ENCODE peak calls at places on chromosomes 3 and 15, in seven cellular contexts. L, H, U, Z, T, G and I are unnamed samples.

GRCh38 chr3:22555753-22556152 is 647.4 kb upstream of the UBE2E2 start:
- DNase-seq in L (no peak), H (no peak), U (peak; percentile 47), Z (no peak), T (no peak), G (no peak), I (peak; percentile 64)

GRCh38 chr3:64936570-64936969 is 248.8 kb upstream of the ADAMTS9 start:
- DNase-seq in L (no peak), H (no peak), U (no peak), Z (no peak), T (no peak), G (no peak), I (no peak)

GRCh38 chr15:34942363-34942762 is 27.2 kb downstream of the AQR start:
- DNase-seq in L (peak; percentile 60), H (no peak), U (no peak), Z (no peak), T (no peak), G (no peak), I (no peak)

GRCh38 chr3:17424137-17424536 is 318.3 kb downstream of the TBC1D5 start:
- DNase-seq in L (no peak), H (no peak), U (no peak), Z (no peak), T (no peak), G (no peak), I (no peak)

GRCh38 chr3:74067296-74067695 is 442.6 kb upstream of the PDZRN3 start:
- DNase-seq in L (no peak), H (no peak), U (peak; percentile 3), Z (no peak), T (no peak), G (no peak), I (peak; percentile 75)

GRCh38 chr3:31043184-31043819 is 148.8 kb upstream of the GADL1 start:
- DNase-seq in L (no peak), H (no peak), U (no peak), Z (no peak), T (no peak), G (no peak), I (no peak)

GRCh38 chr3:69847303-69847702 is 108.0 kb downstream of the MITF start:
- DNase-seq in L (no peak), H (no peak), U (no peak), Z (no peak), T (no peak), G (no peak), I (no peak)

GRCh38 chr3:148880681-148881080 is 15.6 kb downstream of the CPA3 start:
- DNase-seq in L (peak; percentile 5), H (no peak), U (no peak), Z (no peak), T (peak; percentile 73), G (peak; percentile 56), I (no peak)

GRCh38 chr3:137325934-137326333 is 368.2 kb downstream of the IL20RB start:
- DNase-seq in L (no peak), H (no peak), U (no peak), Z (no peak), T (no peak), G (no peak), I (no peak)

GRCh38 chr3:120864541-120864940 is 43.5 kb upstream of the STXBP5L start:
- DNase-seq in L (no peak), H (no peak), U (peak; percentile 31), Z (no peak), T (no peak), G (peak; percentile 10), I (no peak)

GRCh38 chr3:138439646-138440045 is 5.2 kb downstream of the ESYT3 start:
- DNase-seq in L (no peak), H (no peak), U (no peak), Z (no peak), T (no peak), G (no peak), I (no peak)

GRCh38 chr3:49162751-49163419 is 3.2 kb downstream of the CCDC71 start:
- DNase-seq in L (no peak), H (no peak), U (no peak), Z (no peak), T (no peak), G (no peak), I (no peak)

GRCh38 chr3:148861277-148861869 is 3.7 kb upstream of the CPA3 start:
- DNase-seq in L (peak; percentile 23), H (no peak), U (peak; percentile 52), Z (no peak), T (no peak), G (peak; percentile 75), I (peak; percentile 59)

GRCh38 chr15:65055201-65055870 is 10.1 kb downstream of the SLC51B start:
- DNase-seq in L (peak; percentile 16), H (no peak), U (no peak), Z (no peak), T (no peak), G (no peak), I (no peak)

GRCh38 chr15:101505610-101506337 is 16.3 kb upstream of the PCSK6 start:
- DNase-seq in L (no peak), H (no peak), U (no peak), Z (no peak), T (no peak), G (no peak), I (no peak)

GRCh38 chr15:91471410-91471993 is 371.4 kb downstream of the SV2B start:
- DNase-seq in L (no peak), H (no peak), U (no peak), Z (no peak), T (no peak), G (no peak), I (no peak)

GRCh38 chr15:63048986-63049665 is 6.6 kb downstream of the TPM1 start:
- DNase-seq in L (peak; percentile 77), H (no peak), U (no peak), Z (peak; percentile 57), T (no peak), G (no peak), I (peak; percentile 55)

GRCh38 chr15:65841121-65841930 is 28.0 kb upstream of the RAB11A start:
- DNase-seq in L (peak; percentile 75), H (no peak), U (no peak), Z (no peak), T (no peak), G (no peak), I (no peak)

GRCh38 chr3:139122612-139123011 is 77.9 kb upstream of the PRR23C start:
- DNase-seq in L (no peak), H (no peak), U (no peak), Z (no peak), T (no peak), G (no peak), I (no peak)

GRCh38 chr15:36358094-36358961 is 221.1 kb upstream of the CDIN1 start:
- DNase-seq in L (peak; percentile 47), H (no peak), U (no peak), Z (no peak), T (peak; percentile 76), G (no peak), I (peak; percentile 81)

GRCh38 chr3:126293370-126294082 is 63.7 kb downstream of the KLF15 start:
- DNase-seq in L (no peak), H (no peak), U (no peak), Z (no peak), T (no peak), G (no peak), I (no peak)